ENCODE peak calls at places on chromosomes 13 and 19, in ten cellular contexts. F is NCI-H2081; W is thoracic aorta; M is AG09309; Q is stimulated activated CD4-positive, alpha-beta T cell treated with anti-CD3 and anti-CD28 coated beads, Interleukin-4, amount 100 ng/mL, for 24 hours; D is brain microvascular endothelial cell; B is activated CD4-positive, CD25-positive, alpha-beta regulatory T cell treated with anti-CD3 and anti-CD28 coated beads, Interleukin-2, amount 50 U/mL, for 16 hours; O is naive B cell; P is T-helper 1 cell; U is Daoy. J is an unnamed sample.

GRCh38 chr13:62643007-62643483 is 1227.4 kb upstream of the PCDH20 start:
- DNase-seq in F (no peak), W (no peak), M (no peak), Q (peak), D (peak), B (no peak), O (no peak), P (no peak), U (peak), J (peak)

GRCh38 chr13:110479648-110480047 is 81.9 kb downstream of the RAB20 start:
- DNase-seq in F (no peak), W (no peak), M (no peak), Q (no peak), D (no peak), B (no peak), O (no peak), P (no peak), U (no peak), J (no peak)

GRCh38 chr19:44723299-44723951 is 24.5 kb downstream of the CEACAM16 start:
- DNase-seq in F (no peak), W (no peak), M (no peak), Q (no peak), D (no peak), B (no peak), O (no peak), P (no peak), U (no peak), J (no peak)

GRCh38 chr19:38891791-38892190 is 7.6 kb downstream of the SIRT2 start:
- DNase-seq in F (no peak), W (no peak), M (no peak), Q (no peak), D (no peak), B (no peak), O (no peak), P (no peak), U (no peak), J (no peak)

GRCh38 chr19:54100560-54100959 is at the start of gene OSCAR:
- DNase-seq in F (no peak), W (no peak), M (no peak), Q (no peak), D (no peak), B (no peak), O (no peak), P (no peak), U (peak), J (no peak)

GRCh38 chr13:108270442-108270841 is 924 bp downstream of the TNFSF13B start:
- DNase-seq in F (no peak), W (no peak), M (no peak), Q (no peak), D (no peak), B (no peak), O (no peak), P (no peak), U (no peak), J (no peak)

GRCh38 chr19:53571339-53571738 is 33.4 kb downstream of the ZNF331 start:
- DNase-seq in F (no peak), W (no peak), M (no peak), Q (no peak), D (no peak), B (no peak), O (no peak), P (no peak), U (no peak), J (no peak)

GRCh38 chr13:65085977-65086376 is 2144.2 kb downstream of the PCDH9 start:
- DNase-seq in F (no peak), W (no peak), M (no peak), Q (no peak), D (no peak), B (no peak), O (no peak), P (no peak), U (no peak), J (no peak)

GRCh38 chr19:54432144-54432738 is 16.8 kb upstream of the LENG8 start:
- DNase-seq in F (no peak), W (no peak), M (no peak), Q (no peak), D (no peak), B (no peak), O (no peak), P (no peak), U (no peak), J (no peak)

GRCh38 chr19:5530701-5531100 is 37.1 kb downstream of the TINCR start:
- DNase-seq in F (no peak), W (no peak), M (no peak), Q (no peak), D (no peak), B (no peak), O (no peak), P (no peak), U (no peak), J (no peak)

GRCh38 chr13:42041017-42041683 is 7.3 kb upstream of the DGKH start:
- DNase-seq in F (peak), W (no peak), M (no peak), Q (peak), D (peak), B (no peak), O (no peak), P (no peak), U (peak), J (peak)

GRCh38 chr13:70613295-70613694 is 505.0 kb upstream of the KLHL1 start:
- DNase-seq in F (no peak), W (no peak), M (no peak), Q (no peak), D (no peak), B (no peak), O (no peak), P (no peak), U (no peak), J (no peak)

GRCh38 chr19:40663712-40664692 is 26.4 kb downstream of the NUMBL start:
- DNase-seq in F (no peak), W (no peak), M (no peak), Q (peak), D (peak), B (no peak), O (peak), P (no peak), U (peak), J (peak)

GRCh38 chr19:4393947-4394590 is 6.3 kb downstream of the SH3GL1 start:
- DNase-seq in F (no peak), W (no peak), M (no peak), Q (no peak), D (no peak), B (no peak), O (no peak), P (no peak), U (no peak), J (no peak)

GRCh38 chr19:5954293-5954692 is 23.6 kb downstream of the RANBP3 start:
- DNase-seq in F (no peak), W (no peak), M (no peak), Q (no peak), D (no peak), B (no peak), O (no peak), P (no peak), U (peak), J (no peak)

GRCh38 chr13:23608704-23609413 is 38.6 kb downstream of the TNFRSF19 start:
- DNase-seq in F (no peak), W (no peak), M (no peak), Q (no peak), D (peak), B (no peak), O (no peak), P (no peak), U (peak), J (peak)

GRCh38 chr13:28329395-28330158 is 165.4 kb downstream of the FLT1 start:
- DNase-seq in F (no peak), W (peak), M (peak), Q (no peak), D (peak), B (no peak), O (no peak), P (no peak), U (peak), J (peak)

GRCh38 chr19:53824134-53824611 is at the start of gene NLRP12:
- DNase-seq in F (no peak), W (no peak), M (no peak), Q (no peak), D (no peak), B (no peak), O (no peak), P (no peak), U (no peak), J (no peak)

GRCh38 chr19:58560921-58561320 is 2.5 kb upstream of the UBE2M start:
- DNase-seq in F (no peak), W (no peak), M (no peak), Q (no peak), D (no peak), B (no peak), O (no peak), P (no peak), U (no peak), J (no peak)

GRCh38 chr19:39413269-39413902 is 917 bp downstream of the PLEKHG2 start:
- DNase-seq in F (peak), W (no peak), M (no peak), Q (no peak), D (no peak), B (no peak), O (no peak), P (no peak), U (peak), J (no peak)

GRCh38 chr19:35125270-35125717 is 9.6 kb downstream of the LGI4 start:
- DNase-seq in F (no peak), W (no peak), M (no peak), Q (no peak), D (no peak), B (no peak), O (no peak), P (no peak), U (no peak), J (no peak)

GRCh38 chr19:46728208-46728607 is 11.3 kb upstream of the PRKD2 start:
- DNase-seq in F (no peak), W (no peak), M (no peak), Q (no peak), D (no peak), B (no peak), O (no peak), P (no peak), U (no peak), J (no peak)

GRCh38 chr13:25654332-25654731 is 282.6 kb downstream of the ATP8A2 start:
- DNase-seq in F (no peak), W (no peak), M (no peak), Q (no peak), D (no peak), B (no peak), O (no peak), P (no peak), U (peak), J (no peak)